ENCODE peak calls at places on chromosomes 3 and 15, in seven cellular contexts. W is activated CD4-positive, alpha-beta T cell treated with anti-CD3 and anti-CD28 coated beads, Interleukin-2, amount 50 U/mL, for 24 hours; D is body of pancreas; O is H9; H is endothelial cell; A is GM13976; Q is NCI-H774. E is an unnamed sample.

GRCh38 chr15:71357357-71357756 is 242.1 kb downstream of the THSD4 start:
- DNase-seq in W (no peak), D (peak; percentile 14), O (no peak), H (no peak), A (no peak), Q (no peak), E (no peak)

GRCh38 chr15:34010921-34011320 is 28.1 kb downstream of the AVEN start:
- DNase-seq in W (no peak), D (no peak), O (no peak), H (no peak), A (no peak), Q (no peak), E (no peak)

GRCh38 chr15:58378241-58379085 is 53.3 kb upstream of the LIPC start:
- DNase-seq in W (no peak), D (no peak), O (no peak), H (no peak), A (no peak), Q (no peak), E (no peak)

GRCh38 chr3:23540600-23540999 is 265.2 kb upstream of the UBE2E1 start:
- DNase-seq in W (no peak), D (no peak), O (no peak), H (no peak), A (no peak), Q (no peak), E (no peak)

GRCh38 chr3:134898315-134898714 is 103.3 kb downstream of the EPHB1 start:
- DNase-seq in W (no peak), D (no peak), O (no peak), H (no peak), A (no peak), Q (no peak), E (no peak)

GRCh38 chr3:76482510-76482909 is 557.4 kb upstream of the ROBO2 start:
- DNase-seq in W (no peak), D (no peak), O (no peak), H (no peak), A (no peak), Q (no peak), E (no peak)

GRCh38 chr3:149604125-149604851 is 53.5 kb downstream of the WWTR1 start:
- DNase-seq in W (no peak), D (no peak), O (peak; percentile 63), H (no peak), A (no peak), Q (no peak), E (no peak)

GRCh38 chr3:169390310-169390731 is 273.2 kb downstream of the MECOM start:
- DNase-seq in W (no peak), D (peak; percentile 30), O (no peak), H (no peak), A (no peak), Q (no peak), E (no peak)

GRCh38 chr15:39783244-39783820 is 691 bp upstream of the FSIP1 start:
- DNase-seq in W (no peak), D (no peak), O (no peak), H (no peak), A (no peak), Q (no peak), E (no peak)

GRCh38 chr15:49831206-49831965 is 210.5 kb downstream of the DTWD1 start:
- DNase-seq in W (no peak), D (peak; percentile 45), O (no peak), H (no peak), A (no peak), Q (no peak), E (no peak)

GRCh38 chr3:12896206-12896697 is 54.9 kb upstream of the RPL32 start:
- DNase-seq in W (no peak), D (no peak), O (no peak), H (no peak), A (no peak), Q (no peak), E (no peak)

GRCh38 chr3:134709563-134710312 is 58.9 kb upstream of the KY start:
- DNase-seq in W (no peak), D (no peak), O (no peak), H (no peak), A (no peak), Q (no peak), E (no peak)

GRCh38 chr3:31696815-31697548 is 164.3 kb downstream of the STT3B start:
- DNase-seq in W (no peak), D (no peak), O (no peak), H (no peak), A (no peak), Q (no peak), E (no peak)

GRCh38 chr3:79632842-79633241 is 135.0 kb downstream of the ROBO1 start:
- DNase-seq in W (no peak), D (no peak), O (no peak), H (no peak), A (no peak), Q (no peak), E (no peak)

GRCh38 chr15:38721549-38721948 is 156.9 kb upstream of the RASGRP1 start:
- DNase-seq in W (no peak), D (no peak), O (no peak), H (no peak), A (no peak), Q (no peak), E (no peak)

GRCh38 chr15:98727115-98728040 is 79.0 kb downstream of the IGF1R start:
- DNase-seq in W (no peak), D (peak; percentile 83), O (peak; percentile 88), H (peak; percentile 71), A (no peak), Q (no peak), E (no peak)

GRCh38 chr3:172257638-172258400 is 190.4 kb downstream of the GHSR start:
- DNase-seq in W (no peak), D (no peak), O (no peak), H (no peak), A (no peak), Q (no peak), E (no peak)

GRCh38 chr3:161977063-161977462 is 480.5 kb downstream of the OTOL1 start:
- DNase-seq in W (no peak), D (no peak), O (no peak), H (no peak), A (no peak), Q (no peak), E (no peak)

GRCh38 chr15:33211409-33211808 is 16.9 kb upstream of the FMN1 start:
- DNase-seq in W (no peak), D (peak; percentile 34), O (no peak), H (no peak), A (no peak), Q (peak; percentile 60), E (no peak)

GRCh38 chr3:135103913-135104312 is 308.9 kb downstream of the EPHB1 start:
- DNase-seq in W (no peak), D (no peak), O (no peak), H (no peak), A (no peak), Q (no peak), E (no peak)

GRCh38 chr3:165513715-165514711 is 317.8 kb upstream of the SLITRK3 start:
- DNase-seq in W (no peak), D (no peak), O (no peak), H (no peak), A (no peak), Q (no peak), E (no peak)

GRCh38 chr3:34183581-34184313 is 385.3 kb downstream of the PDCD6IP start:
- DNase-seq in W (no peak), D (no peak), O (no peak), H (no peak), A (no peak), Q (no peak), E (no peak)

GRCh38 chr3:70556056-70556455 is 243.6 kb upstream of the MDFIC2 start:
- DNase-seq in W (no peak), D (no peak), O (no peak), H (no peak), A (no peak), Q (no peak), E (no peak)

GRCh38 chr3:46492890-46493547 is 4.8 kb upstream of the RTP3 start:
- DNase-seq in W (no peak), D (no peak), O (no peak), H (no peak), A (no peak), Q (no peak), E (no peak)

GRCh38 chr3:129793947-129794318 is 99.6 kb downstream of the TMCC1 start:
- DNase-seq in W (no peak), D (no peak), O (peak; percentile 38), H (peak; percentile 29), A (no peak), Q (no peak), E (no peak)

GRCh38 chr3:33083958-33084357 is 13.0 kb downstream of the GLB1 start:
- DNase-seq in W (no peak), D (no peak), O (no peak), H (no peak), A (no peak), Q (no peak), E (no peak)

GRCh38 chr15:71932689-71933088 is 122.3 kb downstream of the NR2E3 start:
- DNase-seq in W (no peak), D (no peak), O (no peak), H (no peak), A (no peak), Q (no peak), E (no peak)

GRCh38 chr15:73796266-73796939 is 43.3 kb upstream of the INSYN1 start:
- DNase-seq in W (no peak), D (no peak), O (no peak), H (no peak), A (no peak), Q (no peak), E (no peak)

GRCh38 chr15:43230640-43231115 is 9.9 kb upstream of the EPB42 start:
- DNase-seq in W (no peak), D (peak; percentile 41), O (no peak), H (no peak), A (no peak), Q (no peak), E (no peak)

GRCh38 chr3:63969866-63970265 is 53.4 kb downstream of the PSMD6 start:
- DNase-seq in W (no peak), D (no peak), O (no peak), H (no peak), A (no peak), Q (no peak), E (peak; percentile 62)

GRCh38 chr3:191259486-191259885 is 60.4 kb downstream of the OSTN start:
- DNase-seq in W (no peak), D (no peak), O (no peak), H (no peak), A (no peak), Q (no peak), E (no peak)

GRCh38 chr3:64837126-64837738 is 149.4 kb upstream of the ADAMTS9 start:
- DNase-seq in W (no peak), D (no peak), O (no peak), H (no peak), A (no peak), Q (no peak), E (no peak)